ENCODE peak calls at places on chromosomes 3 and 15, in five cellular contexts. One of them, this sample, is unnamed.
A peak's percentile ranks its signal among the peaks of the same experiment; 100 is the strongest.

GRCh38 chr15:60649845-60650548 is 171.1 kb upstream of the ICE2 start:
- DNase-seq in GM06990: peak; percentile 46
- DNase-seq in transverse colon: peak; percentile 21
- DNase-seq in CD4-positive, alpha-beta T cell: no peak
- DNase-seq in HepG2: peak; percentile 41
- DNase-seq in this sample: no peak

GRCh38 chr15:72146934-72147333 is 28.7 kb downstream of the SENP8 start:
- DNase-seq in HepG2: no peak
- DNase-seq in CD4-positive, alpha-beta T cell: no peak
- DNase-seq in GM06990: no peak
- DNase-seq in transverse colon: no peak
- DNase-seq in this sample: no peak

GRCh38 chr3:31613131-31613626 is 80.5 kb downstream of the STT3B start:
- DNase-seq in HepG2: no peak
- DNase-seq in CD4-positive, alpha-beta T cell: no peak
- DNase-seq in transverse colon: no peak
- DNase-seq in GM06990: no peak
- DNase-seq in this sample: no peak

GRCh38 chr15:31013863-31014607 is 22.6 kb upstream of the MTMR10 start:
- DNase-seq in GM06990: peak; percentile 27
- DNase-seq in CD4-positive, alpha-beta T cell: no peak
- DNase-seq in HepG2: peak; percentile 52
- DNase-seq in transverse colon: no peak
- DNase-seq in this sample: no peak

GRCh38 chr15:74179101-74179841 is 5.8 kb downstream of the ISLR start:
- DNase-seq in HepG2: no peak
- DNase-seq in CD4-positive, alpha-beta T cell: no peak
- DNase-seq in GM06990: no peak
- DNase-seq in transverse colon: peak; percentile 27
- DNase-seq in this sample: peak; percentile 95

GRCh38 chr3:6216135-6216792 is 644.7 kb upstream of the GRM7 start:
- DNase-seq in CD4-positive, alpha-beta T cell: no peak
- DNase-seq in transverse colon: no peak
- DNase-seq in GM06990: no peak
- DNase-seq in HepG2: no peak
- DNase-seq in this sample: no peak

GRCh38 chr3:107913671-107914070 is 177.2 kb downstream of the CD47 start:
- DNase-seq in transverse colon: no peak
- DNase-seq in CD4-positive, alpha-beta T cell: no peak
- DNase-seq in HepG2: no peak
- DNase-seq in GM06990: no peak
- DNase-seq in this sample: no peak

GRCh38 chr15:95017950-95018349 is 786.6 kb downstream of the MCTP2 start:
- DNase-seq in transverse colon: peak; percentile 16
- DNase-seq in GM06990: no peak
- DNase-seq in CD4-positive, alpha-beta T cell: no peak
- DNase-seq in HepG2: no peak
- DNase-seq in this sample: no peak

GRCh38 chr3:182621435-182622240 is 171.7 kb upstream of the ATP11B start:
- DNase-seq in CD4-positive, alpha-beta T cell: no peak
- DNase-seq in GM06990: no peak
- DNase-seq in transverse colon: no peak
- DNase-seq in HepG2: no peak
- DNase-seq in this sample: no peak

GRCh38 chr3:183815951-183816475 is 9.4 kb downstream of the MAP6D1 start:
- DNase-seq in HepG2: no peak
- DNase-seq in GM06990: no peak
- DNase-seq in transverse colon: no peak
- DNase-seq in CD4-positive, alpha-beta T cell: no peak
- DNase-seq in this sample: no peak

GRCh38 chr3:151835751-151836550 is 22.0 kb downstream of the AADAC start:
- DNase-seq in CD4-positive, alpha-beta T cell: no peak
- DNase-seq in GM06990: no peak
- DNase-seq in transverse colon: no peak
- DNase-seq in HepG2: no peak
- DNase-seq in this sample: no peak

GRCh38 chr3:9036327-9037112 is 73.2 kb upstream of the RAD18 start:
- DNase-seq in HepG2: no peak
- DNase-seq in transverse colon: peak; percentile 56
- DNase-seq in GM06990: no peak
- DNase-seq in CD4-positive, alpha-beta T cell: no peak
- DNase-seq in this sample: peak; percentile 83

GRCh38 chr3:16570113-16570512 is 35.1 kb downstream of the DAZL start:
- DNase-seq in CD4-positive, alpha-beta T cell: no peak
- DNase-seq in GM06990: no peak
- DNase-seq in HepG2: no peak
- DNase-seq in transverse colon: no peak
- DNase-seq in this sample: no peak

GRCh38 chr15:39618063-39618823 is 37.4 kb downstream of the THBS1 start:
- DNase-seq in HepG2: no peak
- DNase-seq in GM06990: no peak
- DNase-seq in transverse colon: no peak
- DNase-seq in CD4-positive, alpha-beta T cell: no peak
- DNase-seq in this sample: no peak

GRCh38 chr3:146814601-146815315 is 209.6 kb upstream of the PLSCR5 start:
- DNase-seq in CD4-positive, alpha-beta T cell: no peak
- DNase-seq in transverse colon: no peak
- DNase-seq in HepG2: no peak
- DNase-seq in GM06990: no peak
- DNase-seq in this sample: no peak

GRCh38 chr3:133663569-133664313 is 2.0 kb upstream of the TOPBP1 start:
- DNase-seq in GM06990: peak; percentile 39
- DNase-seq in HepG2: peak; percentile 82
- DNase-seq in CD4-positive, alpha-beta T cell: no peak
- DNase-seq in transverse colon: no peak
- DNase-seq in this sample: no peak

GRCh38 chr15:56244237-56244810 is 645 bp upstream of the RFX7 start:
- DNase-seq in GM06990: peak; percentile 59
- DNase-seq in CD4-positive, alpha-beta T cell: peak; percentile 2
- DNase-seq in transverse colon: peak; percentile 38
- DNase-seq in HepG2: peak; percentile 82
- DNase-seq in this sample: peak; percentile 55

GRCh38 chr3:18382760-18383369 is 42.3 kb downstream of the SATB1 start:
- DNase-seq in CD4-positive, alpha-beta T cell: no peak
- DNase-seq in transverse colon: no peak
- DNase-seq in HepG2: no peak
- DNase-seq in GM06990: no peak
- DNase-seq in this sample: no peak

GRCh38 chr3:34683851-34684250 is 885.4 kb downstream of the PDCD6IP start:
- DNase-seq in GM06990: no peak
- DNase-seq in HepG2: peak; percentile 22
- DNase-seq in CD4-positive, alpha-beta T cell: no peak
- DNase-seq in transverse colon: peak; percentile 74
- DNase-seq in this sample: peak; percentile 77

GRCh38 chr3:51691021-51691420 is 15.8 kb upstream of the GRM2 start:
- DNase-seq in CD4-positive, alpha-beta T cell: no peak
- DNase-seq in transverse colon: no peak
- DNase-seq in GM06990: no peak
- DNase-seq in HepG2: no peak
- DNase-seq in this sample: no peak

GRCh38 chr15:100714749-100715342 is 112.5 kb downstream of the ASB7 start:
- DNase-seq in CD4-positive, alpha-beta T cell: no peak
- DNase-seq in GM06990: no peak
- DNase-seq in HepG2: no peak
- DNase-seq in transverse colon: no peak
- DNase-seq in this sample: no peak

GRCh38 chr3:72679540-72680198 is 168.6 kb downstream of the SHQ1 start:
- DNase-seq in HepG2: no peak
- DNase-seq in CD4-positive, alpha-beta T cell: no peak
- DNase-seq in GM06990: peak; percentile 32
- DNase-seq in transverse colon: no peak
- DNase-seq in this sample: no peak

GRCh38 chr15:57010724-57011123 is 92.3 kb downstream of the TCF12 start:
- DNase-seq in transverse colon: no peak
- DNase-seq in CD4-positive, alpha-beta T cell: no peak
- DNase-seq in HepG2: no peak
- DNase-seq in GM06990: no peak
- DNase-seq in this sample: no peak

GRCh38 chr15:69973102-69973714 is 124.5 kb downstream of the TLE3 start:
- DNase-seq in HepG2: peak; percentile 23
- DNase-seq in GM06990: no peak
- DNase-seq in CD4-positive, alpha-beta T cell: no peak
- DNase-seq in transverse colon: no peak
- DNase-seq in this sample: no peak

GRCh38 chr15:69045810-69046209 is 31.3 kb downstream of the NOX5 start:
- DNase-seq in transverse colon: no peak
- DNase-seq in CD4-positive, alpha-beta T cell: no peak
- DNase-seq in GM06990: no peak
- DNase-seq in HepG2: peak; percentile 70
- DNase-seq in this sample: no peak

GRCh38 chr3:46887980-46888494 is 10.5 kb downstream of the PTH1R start:
- DNase-seq in GM06990: no peak
- DNase-seq in CD4-positive, alpha-beta T cell: no peak
- DNase-seq in transverse colon: no peak
- DNase-seq in HepG2: no peak
- DNase-seq in this sample: no peak

GRCh38 chr3:46884929-46885328 is 7.4 kb downstream of the PTH1R start:
- DNase-seq in CD4-positive, alpha-beta T cell: no peak
- DNase-seq in GM06990: no peak
- DNase-seq in transverse colon: no peak
- DNase-seq in HepG2: no peak
- DNase-seq in this sample: no peak

GRCh38 chr3:46884427-46884826 is 6.9 kb downstream of the PTH1R start:
- DNase-seq in transverse colon: no peak
- DNase-seq in HepG2: no peak
- DNase-seq in CD4-positive, alpha-beta T cell: no peak
- DNase-seq in GM06990: no peak
- DNase-seq in this sample: no peak

GRCh38 chr3:46883252-46884185 is 6.0 kb downstream of the PTH1R start:
- DNase-seq in CD4-positive, alpha-beta T cell: no peak
- DNase-seq in transverse colon: no peak
- DNase-seq in GM06990: no peak
- DNase-seq in HepG2: no peak
- DNase-seq in this sample: no peak

GRCh38 chr3:46885612-46886011 is 8.1 kb downstream of the PTH1R start:
- DNase-seq in transverse colon: no peak
- DNase-seq in GM06990: no peak
- DNase-seq in HepG2: no peak
- DNase-seq in CD4-positive, alpha-beta T cell: no peak
- DNase-seq in this sample: no peak
- H3K27me3 ChIP-seq in transverse colon: peaks cover 49% of the 10 kb centered on the region
- H3K27me3 ChIP-seq in GM06990: peaks cover 3% of the 10 kb centered on the region
- H3K27me3 ChIP-seq in HepG2: peaks cover 22% of the 10 kb centered on the region
- H3K27me3 ChIP-seq in CD4-positive, alpha-beta T cell: peaks cover 30% of the 10 kb centered on the region
- H3K27me3 ChIP-seq in this sample: no peaks in the 10 kb centered on the region

GRCh38 chr3:137766069-137766960 is 2.2 kb downstream of the SOX14 start:
- DNase-seq in HepG2: no peak
- DNase-seq in CD4-positive, alpha-beta T cell: no peak
- DNase-seq in transverse colon: no peak
- DNase-seq in GM06990: no peak
- DNase-seq in this sample: no peak

GRCh38 chr3:137764001-137764433 is at the start of gene SOX14:
- DNase-seq in CD4-positive, alpha-beta T cell: no peak
- DNase-seq in GM06990: no peak
- DNase-seq in HepG2: peak; percentile 10
- DNase-seq in transverse colon: peak; percentile 35
- DNase-seq in this sample: no peak

GRCh38 chr3:137765310-137766033 is 1.4 kb downstream of the SOX14 start:
- DNase-seq in HepG2: no peak
- DNase-seq in GM06990: no peak
- DNase-seq in CD4-positive, alpha-beta T cell: no peak
- DNase-seq in transverse colon: no peak
- DNase-seq in this sample: peak; percentile 26

GRCh38 chr3:137763594-137763938 is 549 bp upstream of the SOX14 start:
- DNase-seq in transverse colon: no peak
- DNase-seq in HepG2: no peak
- DNase-seq in CD4-positive, alpha-beta T cell: no peak
- DNase-seq in GM06990: no peak
- DNase-seq in this sample: peak; percentile 32

GRCh38 chr3:137764563-137765309 is 621 bp downstream of the SOX14 start:
- DNase-seq in GM06990: no peak
- DNase-seq in transverse colon: no peak
- DNase-seq in CD4-positive, alpha-beta T cell: no peak
- DNase-seq in HepG2: no peak
- DNase-seq in this sample: no peak
- H3K27me3 ChIP-seq in GM06990: peaks cover 4% of the 10 kb centered on the region
- H3K27me3 ChIP-seq in transverse colon: peaks cover 98% of the 10 kb centered on the region
- H3K27me3 ChIP-seq in CD4-positive, alpha-beta T cell: peaks cover 93% of the 10 kb centered on the region
- H3K27me3 ChIP-seq in HepG2: peaks cover 15% of the 10 kb centered on the region
- H3K27me3 ChIP-seq in this sample: no peaks in the 10 kb centered on the region

GRCh38 chr15:65334586-65335231 is 30.2 kb downstream of the RNU5B-1 start:
- DNase-seq in GM06990: no peak
- DNase-seq in transverse colon: no peak
- DNase-seq in HepG2: no peak
- DNase-seq in CD4-positive, alpha-beta T cell: no peak
- DNase-seq in this sample: no peak
- H3K27me3 ChIP-seq in GM06990: no peaks in the 10 kb centered on the region
- H3K27me3 ChIP-seq in transverse colon: no peaks in the 10 kb centered on the region
- H3K27me3 ChIP-seq in HepG2: no peaks in the 10 kb centered on the region
- H3K27me3 ChIP-seq in CD4-positive, alpha-beta T cell: no peaks in the 10 kb centered on the region
- H3K27me3 ChIP-seq in this sample: no peaks in the 10 kb centered on the region

GRCh38 chr15:88802991-88803240 is 320 bp upstream of the ACAN start:
- DNase-seq in transverse colon: no peak
- DNase-seq in CD4-positive, alpha-beta T cell: no peak
- DNase-seq in GM06990: no peak
- DNase-seq in HepG2: no peak
- DNase-seq in this sample: no peak

GRCh38 chr15:88803241-88803919 is at the start of gene ACAN:
- DNase-seq in GM06990: no peak
- DNase-seq in HepG2: no peak
- DNase-seq in transverse colon: no peak
- DNase-seq in CD4-positive, alpha-beta T cell: no peak
- DNase-seq in this sample: peak; percentile 82

GRCh38 chr15:88803920-88804247 is 648 bp downstream of the ACAN start:
- DNase-seq in HepG2: no peak
- DNase-seq in GM06990: no peak
- DNase-seq in transverse colon: no peak
- DNase-seq in CD4-positive, alpha-beta T cell: no peak
- DNase-seq in this sample: no peak

GRCh38 chr15:88804257-88804656 is 1.0 kb downstream of the ACAN start:
- DNase-seq in GM06990: no peak
- DNase-seq in transverse colon: no peak
- DNase-seq in CD4-positive, alpha-beta T cell: no peak
- DNase-seq in HepG2: no peak
- DNase-seq in this sample: no peak

DNA sequence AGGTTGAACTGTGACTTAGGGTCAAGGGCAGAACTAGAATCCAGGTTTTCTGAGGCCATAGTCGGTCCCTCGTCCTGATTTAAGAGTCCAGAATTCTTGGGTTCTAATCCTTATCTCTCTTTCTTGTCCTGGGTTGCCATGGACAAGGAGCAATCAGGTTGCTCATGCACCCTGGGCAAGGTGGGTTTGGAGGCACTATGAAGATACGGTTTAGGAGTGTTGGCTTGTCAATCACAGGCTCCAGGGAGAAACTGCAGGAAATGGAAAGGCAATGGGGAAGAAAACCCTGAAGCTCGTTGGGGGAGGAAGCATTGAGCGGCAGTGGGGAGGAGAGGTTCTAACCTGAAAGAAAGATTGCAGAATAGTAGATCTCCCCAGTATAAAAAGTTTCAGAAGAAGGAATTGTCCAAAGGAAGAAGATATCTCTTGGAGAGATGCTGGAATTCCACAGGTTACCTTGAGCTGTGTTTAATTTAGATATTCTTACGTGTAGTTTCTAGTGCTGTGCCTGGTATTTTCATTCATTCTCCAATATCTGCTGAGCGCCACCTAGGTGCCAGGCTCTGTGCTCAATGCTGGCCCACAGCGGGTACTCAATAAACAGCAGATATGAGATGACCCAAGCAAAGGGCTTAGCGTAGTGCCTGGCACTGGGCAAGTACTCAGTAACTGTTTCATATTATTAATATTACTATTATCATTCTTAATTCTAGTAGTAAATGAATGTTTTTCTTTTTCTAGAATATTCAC is 2.0 kb downstream of the ACAN start:
- DNase-seq in transverse colon: no peak
- DNase-seq in HepG2: no peak
- DNase-seq in GM06990: no peak
- DNase-seq in CD4-positive, alpha-beta T cell: no peak
- DNase-seq in this sample: no peak
- H3K27me3 ChIP-seq in transverse colon: peaks cover 59% of the 10 kb centered on the region
- H3K27me3 ChIP-seq in HepG2: peaks cover 5% of the 10 kb centered on the region
- H3K27me3 ChIP-seq in GM06990: no peaks in the 10 kb centered on the region
- H3K27me3 ChIP-seq in CD4-positive, alpha-beta T cell: peaks cover 51% of the 10 kb centered on the region
- H3K27me3 ChIP-seq in this sample: no peaks in the 10 kb centered on the region

This sample was measured in aorta.